ENCODE peak calls at places on chromosome 3, in seven cellular contexts. M is thoracic aorta; F is substantia nigra; N is activated CD8-positive, alpha-beta memory T cell treated with anti-CD3 and anti-CD28 coated beads, Interleukin-2, amount 50 U/mL, for 48 hours; Z is spleen; G is posterior cingulate gyrus; A is lower leg skin. T is an unnamed sample.

GRCh38 chr3:71063768-71064287 is 519.7 kb downstream of the FOXP1 start:
- DNase-seq in G (peak; percentile 30), F (no peak), N (peak; percentile 74), A (no peak), Z (peak; percentile 77), M (no peak), T (peak; percentile 72)

GRCh38 chr3:149964296-149964695 is 6.4 kb downstream of the PFN2 start:
- DNase-seq in G (peak; percentile 17), Z (no peak), A (no peak), M (no peak), N (no peak), F (no peak), T (no peak)

GRCh38 chr3:40291471-40291870 is 18.0 kb upstream of the EIF1B start:
- DNase-seq in Z (no peak), A (no peak), N (no peak), G (no peak), F (no peak), M (no peak), T (no peak)

GRCh38 chr3:120678331-120678845 is 3.7 kb downstream of the HGD start:
- DNase-seq in F (peak; percentile 49), M (no peak), A (no peak), G (peak; percentile 25), Z (no peak), N (no peak), T (peak; percentile 75)

GRCh38 chr3:140501054-140501769 is 176.7 kb upstream of the TRIM42 start:
- DNase-seq in Z (no peak), A (no peak), M (no peak), G (no peak), N (no peak), F (no peak), T (peak; percentile 68)

GRCh38 chr3:187828571-187829452 is 83.5 kb upstream of the BCL6 start:
- DNase-seq in Z (no peak), N (no peak), G (no peak), A (no peak), M (no peak), F (no peak), T (no peak)

GRCh38 chr3:30400924-30401323 is 205.5 kb upstream of the TGFBR2 start:
- DNase-seq in N (no peak), A (no peak), M (no peak), F (no peak), Z (no peak), G (no peak), T (no peak)

GRCh38 chr3:188472331-188472730 is 318.4 kb downstream of the LPP start:
- DNase-seq in F (no peak), N (no peak), M (no peak), A (no peak), G (no peak), Z (no peak), T (no peak)

GRCh38 chr3:53940651-53941050 is 49.0 kb upstream of the SELENOK start:
- DNase-seq in F (no peak), M (no peak), G (no peak), A (no peak), Z (no peak), N (no peak), T (no peak)

GRCh38 chr3:60657972-60658371 is 593.3 kb downstream of the FHIT start:
- DNase-seq in Z (no peak), A (no peak), M (no peak), G (no peak), F (no peak), N (no peak), T (no peak)

GRCh38 chr3:169668957-169669681 is 5.6 kb upstream of the MECOM start:
- DNase-seq in G (peak; percentile 42), F (peak; percentile 52), A (peak; percentile 87), Z (peak; percentile 88), N (peak; percentile 78), M (peak; percentile 39), T (peak; percentile 59)

GRCh38 chr3:149174901-149175300 is 45.5 kb downstream of the HPS3 start:
- DNase-seq in N (no peak), G (no peak), F (no peak), M (no peak), Z (no peak), A (no peak), T (peak; percentile 49)

GRCh38 chr3:120684896-120685295 is 2.9 kb upstream of the HGD start:
- DNase-seq in Z (no peak), G (no peak), A (no peak), M (no peak), N (no peak), F (no peak), T (no peak)